ENCODE peak calls at places on chromosomes 7 and 10, in eight cellular contexts. X, S, E, M, H, Y, A and R are unnamed samples.

GRCh38 chr10:102120987-102121738 is 995 bp upstream of the LDB1 start:
- DNase-seq in E (peak), M (peak), S (peak), A (peak), Y (peak), H (peak), X (peak), R (peak)

GRCh38 chr7:83149466-83149865 is 13.2 kb downstream of the PCLO start:
- DNase-seq in A (no peak), S (no peak), X (no peak), M (no peak), E (no peak), H (no peak), Y (no peak), R (no peak)

GRCh38 chr7:78568690-78569089 is 770.1 kb downstream of the PHTF2 start:
- DNase-seq in A (no peak), H (no peak), Y (no peak), X (no peak), S (no peak), E (no peak), M (no peak), R (no peak)

GRCh38 chr10:44045020-44045419 is 339.9 kb downstream of the CXCL12 start:
- DNase-seq in X (no peak), Y (peak), S (no peak), M (no peak), H (peak), A (no peak), E (no peak), R (no peak)

GRCh38 chr7:34848670-34849069 is 188.6 kb downstream of the DPY19L1 start:
- DNase-seq in A (no peak), S (no peak), M (no peak), Y (no peak), X (no peak), H (no peak), E (no peak), R (no peak)

GRCh38 chr7:21966271-21966670 is 20.6 kb upstream of the CDCA7L start:
- DNase-seq in M (no peak), A (no peak), S (no peak), H (no peak), E (no peak), Y (no peak), X (no peak), R (no peak)

GRCh38 chr10:6530211-6530840 is 49.8 kb downstream of the PRKCQ start:
- DNase-seq in E (no peak), A (no peak), X (no peak), M (no peak), S (no peak), H (no peak), Y (no peak), R (no peak)

GRCh38 chr10:123614888-123615287 is 51.3 kb upstream of the GPR26 start:
- DNase-seq in X (peak), A (peak), S (no peak), M (peak), Y (no peak), E (no peak), H (no peak), R (peak)

GRCh38 chr7:116194115-116194514 is 16.2 kb upstream of the TES start:
- DNase-seq in S (no peak), H (no peak), M (no peak), X (no peak), E (no peak), Y (no peak), A (peak), R (no peak)

GRCh38 chr7:44056681-44057080 is 8.7 kb downstream of the PGAM2 start:
- DNase-seq in X (no peak), Y (no peak), M (no peak), H (no peak), E (no peak), A (no peak), S (no peak), R (no peak)

GRCh38 chr7:100570954-100571828 is 2.5 kb downstream of the SAP25 start:
- DNase-seq in Y (no peak), H (no peak), S (no peak), E (no peak), A (no peak), M (no peak), X (no peak), R (no peak)

GRCh38 chr7:108280136-108280535 is 150.0 kb upstream of the LAMB4 start:
- DNase-seq in X (no peak), Y (no peak), H (no peak), S (no peak), E (no peak), M (no peak), A (no peak), R (no peak)

GRCh38 chr7:140541513-140542192 is 62.3 kb upstream of the MKRN1 start:
- DNase-seq in S (peak), A (peak), H (peak), M (peak), E (peak), X (peak), Y (peak), R (peak)

GRCh38 chr7:118184392-118184899 is 482 bp downstream of the LSM8 start:
- DNase-seq in M (no peak), S (no peak), Y (no peak), X (peak), A (peak), H (no peak), E (no peak), R (no peak)

GRCh38 chr7:18473119-18473518 is 22.4 kb upstream of the HDAC9 start:
- DNase-seq in M (no peak), E (no peak), S (no peak), Y (no peak), A (no peak), H (no peak), X (no peak), R (no peak)

GRCh38 chr10:62373995-62374861 is at the start of gene ZNF365:
- DNase-seq in Y (no peak), E (peak), H (peak), S (no peak), X (peak), A (peak), M (no peak), R (peak)

GRCh38 chr10:125000366-125001312 is 58.7 kb downstream of the ZRANB1 start:
- DNase-seq in X (no peak), S (no peak), A (peak), H (peak), E (no peak), Y (no peak), M (no peak), R (no peak)

GRCh38 chr7:158284617-158285382 is 302.8 kb downstream of the PTPRN2 start:
- DNase-seq in X (no peak), E (no peak), S (no peak), M (no peak), H (no peak), A (no peak), Y (no peak), R (no peak)

GRCh38 chr7:93601363-93601762 is 26.8 kb upstream of the CALCR start:
- DNase-seq in S (no peak), E (no peak), A (peak), H (no peak), X (no peak), M (no peak), Y (no peak), R (no peak)

GRCh38 chr7:43018446-43018845 is 86.3 kb downstream of the MRPL32 start:
- DNase-seq in H (no peak), M (no peak), S (no peak), A (peak), Y (no peak), X (peak), E (no peak), R (no peak)

GRCh38 chr10:48658243-48658888 is 26.3 kb upstream of the WDFY4 start:
- DNase-seq in E (peak), X (peak), A (peak), Y (no peak), M (no peak), S (peak), H (peak), R (peak)

GRCh38 chr7:134894928-134895327 is 91.4 kb upstream of the AGBL3 start:
- DNase-seq in S (no peak), Y (no peak), H (no peak), A (no peak), X (no peak), M (no peak), E (no peak), R (no peak)

GRCh38 chr7:124700655-124701054 is 64.9 kb downstream of the GPR37 start:
- DNase-seq in Y (no peak), S (no peak), A (no peak), H (no peak), E (no peak), X (peak), M (no peak), R (no peak)

GRCh38 chr7:4181446-4181845 is 500.6 kb upstream of the FOXK1 start:
- DNase-seq in S (no peak), X (no peak), Y (no peak), H (no peak), E (no peak), M (no peak), A (no peak), R (no peak)

GRCh38 chr10:108868881-108869280 is 1054.4 kb downstream of the XPNPEP1 start:
- DNase-seq in X (no peak), A (no peak), H (no peak), Y (no peak), M (no peak), S (no peak), E (no peak), R (no peak)

GRCh38 chr7:45123913-45124312 is 12.4 kb upstream of the TBRG4 start:
- DNase-seq in E (no peak), M (no peak), H (peak), Y (no peak), X (no peak), A (no peak), S (no peak), R (no peak)